ENCODE peak calls at places on chromosome 5, in six cellular contexts. One of them, this sample, is unnamed.

GRCh38 chr5:176396330-176396729 is 7.8 kb downstream of the HIGD2A start:
- DNase-seq in CD8-positive, alpha-beta T cell: no peak
- DNase-seq in heart left ventricle: no peak
- DNase-seq in astrocyte: no peak
- DNase-seq in SK-N-SH: peak; percentile 49
- DNase-seq in HCT116: no peak
- DNase-seq in this sample: no peak

GRCh38 chr5:99169309-99169708 is 240.5 kb upstream of the CHD1 start:
- DNase-seq in heart left ventricle: no peak
- DNase-seq in SK-N-SH: no peak
- DNase-seq in HCT116: peak; percentile 8
- DNase-seq in astrocyte: peak; percentile 25
- DNase-seq in CD8-positive, alpha-beta T cell: no peak
- DNase-seq in this sample: no peak

GRCh38 chr5:10653751-10654400 is 90.0 kb downstream of the ANKRD33B start:
- DNase-seq in HCT116: no peak
- DNase-seq in heart left ventricle: no peak
- DNase-seq in astrocyte: no peak
- DNase-seq in SK-N-SH: no peak
- DNase-seq in CD8-positive, alpha-beta T cell: no peak
- DNase-seq in this sample: no peak

GRCh38 chr5:139642891-139643871 is 5.0 kb upstream of the CXXC5 start:
- DNase-seq in HCT116: no peak
- DNase-seq in SK-N-SH: peak; percentile 19
- DNase-seq in CD8-positive, alpha-beta T cell: no peak
- DNase-seq in astrocyte: no peak
- DNase-seq in heart left ventricle: no peak
- DNase-seq in this sample: peak; percentile 89

GRCh38 chr5:176152191-176152932 is 85.9 kb upstream of the SIMC1 start:
- DNase-seq in CD8-positive, alpha-beta T cell: no peak
- DNase-seq in heart left ventricle: no peak
- DNase-seq in SK-N-SH: peak; percentile 37
- DNase-seq in astrocyte: peak; percentile 34
- DNase-seq in HCT116: no peak
- DNase-seq in this sample: no peak

GRCh38 chr5:154757647-154758406 is 2.6 kb downstream of the LARP1 start:
- DNase-seq in HCT116: no peak
- DNase-seq in CD8-positive, alpha-beta T cell: no peak
- DNase-seq in heart left ventricle: no peak
- DNase-seq in astrocyte: peak; percentile 50
- DNase-seq in SK-N-SH: no peak
- DNase-seq in this sample: no peak

GRCh38 chr5:72347801-72348305 is 27.7 kb downstream of the PTCD2 start:
- DNase-seq in HCT116: peak; percentile 48
- DNase-seq in CD8-positive, alpha-beta T cell: no peak
- DNase-seq in SK-N-SH: no peak
- DNase-seq in heart left ventricle: no peak
- DNase-seq in astrocyte: peak; percentile 95
- DNase-seq in this sample: no peak

GRCh38 chr5:137218896-137219295 is 280.2 kb downstream of the SPOCK1 start:
- DNase-seq in CD8-positive, alpha-beta T cell: no peak
- DNase-seq in SK-N-SH: no peak
- DNase-seq in heart left ventricle: no peak
- DNase-seq in HCT116: no peak
- DNase-seq in astrocyte: peak; percentile 43
- DNase-seq in this sample: no peak

GRCh38 chr5:2370626-2371418 is 380.7 kb downstream of the IRX2 start:
- DNase-seq in astrocyte: no peak
- DNase-seq in heart left ventricle: no peak
- DNase-seq in CD8-positive, alpha-beta T cell: no peak
- DNase-seq in SK-N-SH: no peak
- DNase-seq in HCT116: no peak
- DNase-seq in this sample: no peak

GRCh38 chr5:132439521-132440206 is 50.9 kb downstream of the IRF1 start:
- DNase-seq in astrocyte: peak; percentile 91
- DNase-seq in CD8-positive, alpha-beta T cell: no peak
- DNase-seq in HCT116: no peak
- DNase-seq in heart left ventricle: peak; percentile 80
- DNase-seq in SK-N-SH: no peak
- DNase-seq in this sample: no peak

GRCh38 chr5:116880150-116880549 is 305.5 kb upstream of the SEMA6A start:
- DNase-seq in heart left ventricle: no peak
- DNase-seq in SK-N-SH: no peak
- DNase-seq in HCT116: no peak
- DNase-seq in astrocyte: no peak
- DNase-seq in CD8-positive, alpha-beta T cell: no peak
- DNase-seq in this sample: no peak

GRCh38 chr5:168002116-168002515 is 289.3 kb upstream of the WWC1 start:
- DNase-seq in astrocyte: no peak
- DNase-seq in SK-N-SH: no peak
- DNase-seq in heart left ventricle: no peak
- DNase-seq in CD8-positive, alpha-beta T cell: no peak
- DNase-seq in HCT116: no peak
- DNase-seq in this sample: no peak

GRCh38 chr5:139734517-139734916 is 61.1 kb upstream of the PSD2 start:
- DNase-seq in heart left ventricle: no peak
- DNase-seq in SK-N-SH: no peak
- DNase-seq in CD8-positive, alpha-beta T cell: no peak
- DNase-seq in astrocyte: no peak
- DNase-seq in HCT116: no peak
- DNase-seq in this sample: no peak

GRCh38 chr5:132775439-132776076 is 1.5 kb downstream of the SEPTIN8 start:
- DNase-seq in CD8-positive, alpha-beta T cell: no peak
- DNase-seq in astrocyte: peak; percentile 35
- DNase-seq in SK-N-SH: no peak
- DNase-seq in HCT116: no peak
- DNase-seq in heart left ventricle: no peak
- DNase-seq in this sample: no peak

GRCh38 chr5:22837803-22838202 is 15.3 kb downstream of the CDH12 start:
- DNase-seq in CD8-positive, alpha-beta T cell: no peak
- DNase-seq in SK-N-SH: no peak
- DNase-seq in astrocyte: no peak
- DNase-seq in HCT116: no peak
- DNase-seq in heart left ventricle: no peak
- DNase-seq in this sample: no peak

GRCh38 chr5:30853158-30853557 is 340.3 kb upstream of the CDH6 start:
- DNase-seq in HCT116: no peak
- DNase-seq in heart left ventricle: no peak
- DNase-seq in astrocyte: no peak
- DNase-seq in CD8-positive, alpha-beta T cell: no peak
- DNase-seq in SK-N-SH: no peak
- DNase-seq in this sample: no peak

GRCh38 chr5:78628260-78629024 is 20.1 kb downstream of the LHFPL2 start:
- DNase-seq in CD8-positive, alpha-beta T cell: no peak
- DNase-seq in astrocyte: peak; percentile 70
- DNase-seq in SK-N-SH: peak; percentile 54
- DNase-seq in HCT116: no peak
- DNase-seq in heart left ventricle: no peak
- DNase-seq in this sample: no peak

GRCh38 chr5:88502179-88503064 is 233.8 kb upstream of the TMEM161B start:
- DNase-seq in CD8-positive, alpha-beta T cell: no peak
- DNase-seq in heart left ventricle: no peak
- DNase-seq in astrocyte: peak; percentile 28
- DNase-seq in SK-N-SH: no peak
- DNase-seq in HCT116: no peak
- DNase-seq in this sample: no peak

GRCh38 chr5:36790847-36791246 is 85.7 kb upstream of the NIPBL start:
- DNase-seq in astrocyte: peak; percentile 6
- DNase-seq in SK-N-SH: no peak
- DNase-seq in CD8-positive, alpha-beta T cell: no peak
- DNase-seq in HCT116: no peak
- DNase-seq in heart left ventricle: no peak
- DNase-seq in this sample: no peak

GRCh38 chr5:1643651-1644392 is 120.1 kb upstream of the LPCAT1 start:
- DNase-seq in CD8-positive, alpha-beta T cell: no peak
- DNase-seq in astrocyte: no peak
- DNase-seq in SK-N-SH: peak; percentile 23
- DNase-seq in HCT116: no peak
- DNase-seq in heart left ventricle: peak; percentile 23
- DNase-seq in this sample: no peak

GRCh38 chr5:61366841-61367240 is 34.8 kb downstream of the ZSWIM6 start:
- DNase-seq in heart left ventricle: no peak
- DNase-seq in SK-N-SH: no peak
- DNase-seq in HCT116: no peak
- DNase-seq in astrocyte: no peak
- DNase-seq in CD8-positive, alpha-beta T cell: no peak
- DNase-seq in this sample: no peak

GRCh38 chr5:5252106-5252505 is 112.0 kb downstream of the ADAMTS16 start:
- DNase-seq in CD8-positive, alpha-beta T cell: no peak
- DNase-seq in HCT116: no peak
- DNase-seq in SK-N-SH: no peak
- DNase-seq in astrocyte: no peak
- DNase-seq in heart left ventricle: no peak
- DNase-seq in this sample: no peak

GRCh38 chr5:76583163-76584047 is 39.8 kb downstream of the F2RL2 start:
- DNase-seq in SK-N-SH: no peak
- DNase-seq in CD8-positive, alpha-beta T cell: no peak
- DNase-seq in astrocyte: no peak
- DNase-seq in heart left ventricle: no peak
- DNase-seq in HCT116: peak; percentile 16
- DNase-seq in this sample: no peak

GRCh38 chr5:102421647-102422046 is 77.2 kb downstream of the SLCO6A1 start:
- DNase-seq in HCT116: peak; percentile 3
- DNase-seq in CD8-positive, alpha-beta T cell: no peak
- DNase-seq in astrocyte: no peak
- DNase-seq in heart left ventricle: no peak
- DNase-seq in SK-N-SH: no peak
- DNase-seq in this sample: no peak

GRCh38 chr5:81207009-81207408 is 26.1 kb upstream of the CKMT2 start:
- DNase-seq in heart left ventricle: no peak
- DNase-seq in SK-N-SH: no peak
- DNase-seq in astrocyte: no peak
- DNase-seq in HCT116: no peak
- DNase-seq in CD8-positive, alpha-beta T cell: no peak
- DNase-seq in this sample: no peak

GRCh38 chr5:53991942-53992341 is 318.4 kb downstream of the ARL15 start:
- DNase-seq in heart left ventricle: no peak
- DNase-seq in astrocyte: no peak
- DNase-seq in SK-N-SH: no peak
- DNase-seq in CD8-positive, alpha-beta T cell: no peak
- DNase-seq in HCT116: no peak
- DNase-seq in this sample: no peak

GRCh38 chr5:94360382-94360781 is 258.0 kb downstream of the KIAA0825 start:
- DNase-seq in HCT116: no peak
- DNase-seq in SK-N-SH: no peak
- DNase-seq in heart left ventricle: no peak
- DNase-seq in astrocyte: no peak
- DNase-seq in CD8-positive, alpha-beta T cell: no peak
- DNase-seq in this sample: no peak

GRCh38 chr5:80962630-80963520 is 2.7 kb downstream of the RASGRF2 start:
- DNase-seq in SK-N-SH: no peak
- DNase-seq in HCT116: no peak
- DNase-seq in heart left ventricle: no peak
- DNase-seq in astrocyte: no peak
- DNase-seq in CD8-positive, alpha-beta T cell: no peak
- DNase-seq in this sample: no peak

GRCh38 chr5:3595102-3595961 is at the start of gene IRX1:
- DNase-seq in astrocyte: peak; percentile 47
- DNase-seq in HCT116: no peak
- DNase-seq in heart left ventricle: no peak
- DNase-seq in SK-N-SH: peak; percentile 36
- DNase-seq in CD8-positive, alpha-beta T cell: no peak
- DNase-seq in this sample: no peak

GRCh38 chr5:3594514-3595101 is 1.0 kb upstream of the IRX1 start:
- DNase-seq in astrocyte: peak; percentile 49
- DNase-seq in heart left ventricle: no peak
- DNase-seq in SK-N-SH: peak; percentile 25
- DNase-seq in CD8-positive, alpha-beta T cell: no peak
- DNase-seq in HCT116: no peak
- DNase-seq in this sample: no peak

GRCh38 chr5:3592298-3592697 is 3.3 kb upstream of the IRX1 start:
- DNase-seq in CD8-positive, alpha-beta T cell: no peak
- DNase-seq in SK-N-SH: peak; percentile 24
- DNase-seq in HCT116: no peak
- DNase-seq in astrocyte: no peak
- DNase-seq in heart left ventricle: no peak
- DNase-seq in this sample: no peak

GRCh38 chr5:3596261-3596825 is 711 bp downstream of the IRX1 start:
- DNase-seq in heart left ventricle: no peak
- DNase-seq in CD8-positive, alpha-beta T cell: no peak
- DNase-seq in HCT116: no peak
- DNase-seq in SK-N-SH: peak; percentile 28
- DNase-seq in astrocyte: peak; percentile 40
- DNase-seq in this sample: no peak

GRCh38 chr5:3593771-3594513 is 1.7 kb upstream of the IRX1 start:
- DNase-seq in SK-N-SH: no peak
- DNase-seq in CD8-positive, alpha-beta T cell: no peak
- DNase-seq in astrocyte: peak; percentile 38
- DNase-seq in HCT116: no peak
- DNase-seq in heart left ventricle: no peak
- DNase-seq in this sample: no peak
- H3K9me3 ChIP-seq in SK-N-SH: no peaks in the 10 kb centered on the region
- H3K9me3 ChIP-seq in CD8-positive, alpha-beta T cell: no peaks in the 10 kb centered on the region
- H3K9me3 ChIP-seq in astrocyte: no peaks in the 10 kb centered on the region
- H3K9me3 ChIP-seq in HCT116: no peaks in the 10 kb centered on the region
- H3K9me3 ChIP-seq in heart left ventricle: no peaks in the 10 kb centered on the region
- H3K9me3 ChIP-seq in this sample: no peaks in the 10 kb centered on the region

DNA sequence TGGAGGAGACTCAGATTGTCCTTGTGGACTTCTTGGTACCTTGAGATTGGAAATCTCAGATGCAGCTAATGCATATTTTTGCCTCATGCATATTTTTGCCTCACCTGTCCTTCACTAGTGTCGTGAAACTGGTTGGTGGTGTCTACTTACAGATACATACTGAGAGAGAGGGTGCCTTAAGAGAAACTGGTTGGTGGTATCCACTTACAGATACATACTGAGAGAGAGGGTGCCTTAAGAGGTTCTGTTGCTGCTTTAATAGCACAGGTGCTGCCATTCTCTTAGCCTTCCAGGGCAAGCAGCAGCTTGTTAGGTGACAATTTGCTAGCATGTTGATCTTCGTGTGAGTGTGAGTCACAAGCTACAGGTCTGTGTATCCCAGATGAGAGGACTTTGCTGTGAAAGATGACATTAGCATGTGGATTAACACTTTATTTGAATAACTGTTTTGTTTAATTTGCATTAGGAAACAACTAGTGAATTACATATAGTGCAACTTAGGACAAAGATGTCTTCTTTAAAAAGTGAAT is 1.4 kb downstream of the PTTG1 start:
- DNase-seq in CD8-positive, alpha-beta T cell: no peak
- DNase-seq in SK-N-SH: no peak
- DNase-seq in HCT116: no peak
- DNase-seq in heart left ventricle: no peak
- DNase-seq in astrocyte: no peak
- DNase-seq in this sample: no peak
- H3K4me3 ChIP-seq in CD8-positive, alpha-beta T cell: no peak overlapping the region
- H3K4me3 ChIP-seq in SK-N-SH: peak overlapping the region; percentile 68
- H3K4me3 ChIP-seq in HCT116: no peak overlapping the region
- H3K4me3 ChIP-seq in heart left ventricle: no peak overlapping the region
- H3K4me3 ChIP-seq in astrocyte: peak overlapping the region; percentile 86
- H3K4me3 ChIP-seq in this sample: no peak overlapping the region

GRCh38 chr5:626850-627249 is 14.7 kb downstream of the CEP72 start:
- DNase-seq in astrocyte: no peak
- DNase-seq in SK-N-SH: no peak
- DNase-seq in heart left ventricle: no peak
- DNase-seq in CD8-positive, alpha-beta T cell: no peak
- DNase-seq in HCT116: no peak
- DNase-seq in this sample: no peak
- TF ChIP-seq CTCF in astrocyte: no peak
- TF ChIP-seq CTCF in SK-N-SH: no peak
- TF ChIP-seq CTCF in heart left ventricle: no peak
- TF ChIP-seq CTCF in CD8-positive, alpha-beta T cell: no peak
- TF ChIP-seq CTCF in HCT116: no peak
- TF ChIP-seq CTCF in this sample: no peak

GRCh38 chr5:180274695-180275094 is 17.2 kb downstream of the MAPK9 start:
- DNase-seq in CD8-positive, alpha-beta T cell: no peak
- DNase-seq in SK-N-SH: no peak
- DNase-seq in HCT116: no peak
- DNase-seq in heart left ventricle: no peak
- DNase-seq in astrocyte: no peak
- DNase-seq in this sample: no peak

GRCh38 chr5:180271205-180271604 is 20.7 kb downstream of the MAPK9 start:
- DNase-seq in CD8-positive, alpha-beta T cell: no peak
- DNase-seq in heart left ventricle: no peak
- DNase-seq in HCT116: no peak
- DNase-seq in astrocyte: no peak
- DNase-seq in SK-N-SH: no peak
- DNase-seq in this sample: no peak
- H3K9me3 ChIP-seq in CD8-positive, alpha-beta T cell: peaks cover 9% of the 10 kb centered on the region
- H3K9me3 ChIP-seq in heart left ventricle: peaks cover 80% of the 10 kb centered on the region
- H3K9me3 ChIP-seq in HCT116: peaks cover 16% of the 10 kb centered on the region
- H3K9me3 ChIP-seq in astrocyte: peaks cover 17% of the 10 kb centered on the region
- H3K9me3 ChIP-seq in SK-N-SH: no peaks in the 10 kb centered on the region
- H3K9me3 ChIP-seq in this sample: peaks cover 80% of the 10 kb centered on the region